ENCODE peak calls at places on chromosomes 12 and 14, in nine cellular contexts. T is ascending aorta; C is stomach; E is A549; N is CD8-positive, alpha-beta T cell; J is uterus; O is transverse colon; X is body of pancreas; H is lung. M is an unnamed sample. For H3K4me1, the result is how much of the 10 kb centered on the place peaks cover.

GRCh38 chr14:58215191-58215914 is 15.4 kb downstream of the ACTR10 start:
- DNase-seq in T (no peak), C (no peak), E (no peak), N (no peak), J (no peak), O (no peak), X (no peak), H (no peak), M (no peak)

GRCh38 chr12:110281549-110282342 is 699 bp downstream of the ATP2A2 start:
- DNase-seq in T (peak), C (peak), E (peak), N (peak), J (peak), O (peak), X (peak), H (peak), M (peak)

GRCh38 chr12:95908573-95908972 is 33.8 kb downstream of the CCDC38 start:
- DNase-seq in T (no peak), C (no peak), E (no peak), N (no peak), J (no peak), O (no peak), X (no peak), H (no peak), M (no peak)

GRCh38 chr14:93041830-93042229 is 73.9 kb downstream of the ITPK1 start:
- DNase-seq in T (no peak), C (no peak), E (no peak), N (no peak), J (no peak), O (no peak), X (no peak), H (no peak), M (no peak)

GRCh38 chr14:71610149-71610548 is 322.1 kb upstream of the RGS6 start:
- DNase-seq in T (no peak), C (no peak), E (no peak), N (no peak), J (no peak), O (no peak), X (no peak), H (no peak), M (no peak)

GRCh38 chr12:12081836-12082497 is 11.2 kb downstream of the BCL2L14 start:
- DNase-seq in T (no peak), C (no peak), E (peak), N (no peak), J (no peak), O (peak), X (no peak), H (no peak), M (peak)

GRCh38 chr12:70660620-70661219 is 23.5 kb upstream of the PTPRB start:
- DNase-seq in T (no peak), C (no peak), E (peak), N (no peak), J (no peak), O (no peak), X (no peak), H (no peak), M (no peak)

GRCh38 chr14:91059576-91060471 is 617 bp downstream of the RPS6KA5 start:
- DNase-seq in T (peak), C (peak), E (no peak), N (peak), J (no peak), O (peak), X (peak), H (peak), M (peak)

GRCh38 chr12:79275631-79276030 is 411.1 kb downstream of the SYT1 start:
- DNase-seq in T (no peak), C (no peak), E (peak), N (no peak), J (no peak), O (no peak), X (no peak), H (no peak), M (no peak)

GRCh38 chr14:80095623-80096022 is 115.7 kb downstream of the DIO2 start:
- DNase-seq in T (no peak), C (no peak), E (peak), N (no peak), J (no peak), O (no peak), X (no peak), H (no peak), M (no peak)

GRCh38 chr14:39108791-39109190 is 5.3 kb upstream of the GEMIN2 start:
- DNase-seq in T (no peak), C (no peak), E (no peak), N (no peak), J (no peak), O (no peak), X (no peak), H (no peak), M (no peak)

GRCh38 chr12:13257356-13257875 is 60.9 kb downstream of the EMP1 start:
- DNase-seq in T (no peak), C (no peak), E (no peak), N (no peak), J (no peak), O (no peak), X (no peak), H (no peak), M (no peak)

GRCh38 chr12:42299392-42300308 is 26.2 kb downstream of the ZCRB1 start:
- DNase-seq in T (no peak), C (no peak), E (peak), N (peak), J (no peak), O (no peak), X (no peak), H (no peak), M (no peak)

GRCh38 chr14:67317822-67318221 is 41.8 kb downstream of the ATP6V1D start:
- DNase-seq in T (no peak), C (no peak), E (no peak), N (no peak), J (no peak), O (no peak), X (no peak), H (no peak), M (peak)

GRCh38 chr12:6927999-6928702 is 392 bp downstream of the ATN1 start:
- DNase-seq in T (no peak), C (no peak), E (no peak), N (peak), J (peak), O (no peak), X (peak), H (no peak), M (no peak)

GRCh38 chr12:88650715-88651114 is 70.4 kb upstream of the KITLG start:
- DNase-seq in T (no peak), C (no peak), E (peak), N (no peak), J (no peak), O (no peak), X (no peak), H (no peak), M (no peak)

GRCh38 chr12:116303076-116303465 is 25.6 kb upstream of the MED13L start:
- DNase-seq in T (peak), C (no peak), E (no peak), N (no peak), J (no peak), O (no peak), X (no peak), H (no peak), M (no peak)

GRCh38 chr14:69005432-69006148 is 26.5 kb upstream of the ACTN1 start:
- DNase-seq in T (peak), C (peak), E (peak), N (no peak), J (peak), O (peak), X (peak), H (peak), M (no peak)

GRCh38 chr12:75767957-75768356 is 256.5 kb upstream of the KRR1 start:
- DNase-seq in T (no peak), C (no peak), E (no peak), N (no peak), J (no peak), O (no peak), X (no peak), H (no peak), M (no peak)

GRCh38 chr12:75771023-75771422 is 259.6 kb upstream of the KRR1 start:
- DNase-seq in T (no peak), C (no peak), E (no peak), N (no peak), J (no peak), O (no peak), X (no peak), H (no peak), M (no peak)

GRCh38 chr12:75764091-75764490 is 252.7 kb upstream of the KRR1 start:
- DNase-seq in T (no peak), C (no peak), E (no peak), N (no peak), J (no peak), O (no peak), X (no peak), H (no peak), M (no peak)

GRCh38 chr12:75765170-75766059 is 254.0 kb upstream of the KRR1 start:
- DNase-seq in T (no peak), C (no peak), E (no peak), N (no peak), J (no peak), O (no peak), X (no peak), H (no peak), M (no peak)

DNA sequence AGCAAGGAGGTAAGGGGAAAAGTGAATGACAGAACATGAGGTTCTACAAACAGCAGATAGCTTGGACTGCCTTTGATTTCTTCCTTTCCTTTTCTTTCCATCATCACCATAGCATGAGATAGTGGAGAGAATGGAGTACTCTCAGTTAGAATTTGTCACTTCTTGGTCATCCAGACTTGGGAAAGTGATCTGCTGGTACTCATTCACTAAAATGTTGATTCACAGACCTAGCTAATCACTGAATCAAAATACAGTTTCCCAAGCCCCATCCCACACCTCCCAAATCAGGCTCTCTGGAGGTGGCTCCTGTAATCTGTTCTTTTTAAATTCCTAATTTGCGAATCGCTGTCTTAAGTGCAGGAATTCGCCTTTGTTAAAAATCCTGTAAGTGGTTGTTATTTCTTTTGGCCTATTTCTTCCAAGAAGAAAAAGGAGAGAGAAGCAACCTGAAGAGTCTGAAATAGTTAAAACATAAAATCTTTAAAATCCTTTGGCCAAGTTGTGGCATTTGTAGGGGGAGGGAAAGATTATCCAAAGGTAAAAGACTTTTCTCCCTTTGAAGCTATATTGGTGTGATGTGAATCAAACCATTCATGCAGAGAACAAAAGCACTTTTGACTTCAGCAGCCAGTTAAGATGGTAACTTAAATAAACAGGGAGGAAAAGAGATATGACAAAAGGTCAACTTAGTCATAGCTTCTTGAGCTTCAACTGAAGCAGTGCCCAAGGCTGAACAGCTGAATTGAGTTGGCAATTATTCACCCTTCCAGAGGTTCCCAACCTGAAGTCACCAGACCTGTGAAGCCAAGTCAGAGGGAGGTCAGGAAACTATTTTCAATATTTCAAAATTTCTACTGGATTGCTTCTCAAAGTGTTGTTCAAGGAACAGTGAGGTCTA is 255.1 kb upstream of the KRR1 start:
- DNase-seq in T (no peak), C (no peak), E (peak), N (no peak), J (no peak), O (no peak), X (no peak), H (no peak), M (no peak)
- H3K4me1 ChIP-seq in T (under half), C (under half), E (under half), N (under half), J (under half), O (under half), X (under half), H (under half), M (under half)

GRCh38 chr12:109178532-109178931 is 62.1 kb downstream of the ACACB start:
- DNase-seq in T (no peak), C (no peak), E (no peak), N (no peak), J (no peak), O (no peak), X (no peak), H (no peak), M (no peak)

GRCh38 chr12:109185441-109185840 is 69.1 kb downstream of the ACACB start:
- DNase-seq in T (no peak), C (no peak), E (no peak), N (no peak), J (no peak), O (no peak), X (no peak), H (no peak), M (no peak)

GRCh38 chr12:109174468-109174867 is 58.1 kb downstream of the ACACB start:
- DNase-seq in T (no peak), C (no peak), E (no peak), N (no peak), J (no peak), O (no peak), X (no peak), H (no peak), M (no peak)

GRCh38 chr12:109182041-109182839 is 65.9 kb downstream of the ACACB start:
- DNase-seq in T (no peak), C (no peak), E (no peak), N (no peak), J (no peak), O (no peak), X (no peak), H (no peak), M (no peak)

DNA sequence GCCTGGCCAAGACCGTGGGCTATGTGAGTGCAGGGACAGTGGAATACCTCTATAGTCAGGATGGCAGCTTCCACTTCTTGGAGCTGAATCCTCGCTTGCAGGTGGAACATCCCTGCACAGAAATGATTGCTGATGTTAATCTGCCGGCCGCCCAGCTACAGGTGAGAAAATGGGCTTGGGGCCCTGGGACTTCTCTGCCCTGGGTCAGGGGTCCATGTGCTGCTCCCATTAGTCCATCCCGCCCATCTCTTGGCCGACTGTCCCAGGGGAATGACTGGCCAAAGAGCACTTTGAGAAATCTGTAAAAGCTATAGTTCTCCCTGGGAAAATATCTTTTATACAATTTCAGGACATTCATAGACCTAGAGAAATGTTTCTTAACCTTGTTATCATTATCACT is 63.5 kb downstream of the ACACB start:
- DNase-seq in T (no peak), C (no peak), E (no peak), N (no peak), J (no peak), O (no peak), X (no peak), H (no peak), M (no peak)
- H3K4me1 ChIP-seq in T (under half), C (under half), E (under half), N (under half), J (under half), O (under half), X (under half), H (under half), M (under half)

GRCh38 chr12:3200779-3201738 is 123.9 kb downstream of the TSPAN9 start:
- DNase-seq in T (no peak), C (no peak), E (no peak), N (no peak), J (no peak), O (no peak), X (no peak), H (no peak), M (no peak)
- H3K4me1 ChIP-seq in T (under half), C (under half), E (under half), N (under half), J (under half), O (under half), X (under half), H (under half), M (under half)

DNA sequence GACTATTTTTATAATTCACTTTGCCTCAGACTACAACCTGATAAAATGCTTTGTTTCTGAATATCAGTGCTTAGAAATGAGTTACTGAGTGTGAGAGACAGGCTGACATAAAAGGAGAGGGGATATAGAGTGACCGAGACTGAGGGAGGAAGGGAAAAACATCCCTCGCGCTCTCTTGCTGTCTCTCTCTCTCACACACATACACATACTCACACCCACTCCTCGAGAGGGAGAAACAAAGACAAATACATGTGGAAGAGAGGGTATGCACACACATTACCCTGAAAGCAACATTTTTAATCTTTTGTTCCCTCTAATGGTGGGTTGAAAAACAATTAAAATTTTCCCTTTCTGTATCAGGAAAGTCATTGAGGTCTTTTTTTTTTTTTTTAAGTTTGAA is 45.2 kb downstream of the FRS2 start:
- DNase-seq in T (no peak), C (no peak), E (no peak), N (no peak), J (no peak), O (no peak), X (no peak), H (no peak), M (no peak)
- H3K4me1 ChIP-seq in T (under half), C (under half), E (half or more), N (under half), J (under half), O (under half), X (under half), H (under half), M (under half)

GRCh38 chr14:63474844-63475243 is 68.3 kb downstream of the PPP2R5E start:
- DNase-seq in T (no peak), C (no peak), E (no peak), N (no peak), J (no peak), O (no peak), X (no peak), H (no peak), M (no peak)
- H3K4me1 ChIP-seq in T (under half), C (under half), E (half or more), N (under half), J (under half), O (half or more), X (half or more), H (under half), M (under half)

M was measured in small intestine.